ENCODE peak calls at places on chromosomes 3 and 15, in six cellular contexts. K is HCT116, C is psoas muscle, T is left lung, O is colonic mucosa, M is sigmoid colon. V is an unnamed sample.

GRCh38 chr3:180909369-180910127 is 2.9 kb upstream of the FXR1 start:
- DNase-seq in K (no peak), C (no peak), T (no peak), O (no peak), M (no peak), V (no peak)

GRCh38 chr15:66560856-66561525 is 4.8 kb downstream of the LCTL start:
- DNase-seq in K (no peak), C (no peak), T (no peak), O (no peak), M (no peak), V (no peak)

GRCh38 chr3:144963810-144964209 is 992.2 kb downstream of the DIPK2A start:
- DNase-seq in K (no peak), C (no peak), T (no peak), O (no peak), M (no peak), V (no peak)

GRCh38 chr3:64299206-64299605 is 73.9 kb upstream of the PRICKLE2 start:
- DNase-seq in K (no peak), C (no peak), T (no peak), O (no peak), M (no peak), V (no peak)

GRCh38 chr3:42099020-42099765 is 8.0 kb downstream of the TRAK1 start:
- DNase-seq in K (no peak), C (no peak), T (no peak), O (no peak), M (no peak), V (no peak)

GRCh38 chr3:179731544-179731943 is 78.7 kb downstream of the USP13 start:
- DNase-seq in K (no peak), C (peak; percentile 67), T (peak; percentile 87), O (no peak), M (no peak), V (no peak)

GRCh38 chr3:144687862-144688261 is 716.2 kb downstream of the DIPK2A start:
- DNase-seq in K (no peak), C (no peak), T (no peak), O (no peak), M (no peak), V (no peak)

GRCh38 chr3:38124324-38125122 is 12.4 kb downstream of the ACAA1 start:
- DNase-seq in K (no peak), C (no peak), T (no peak), O (no peak), M (no peak), V (no peak)

GRCh38 chr15:52790941-52791751 is 1.0 kb upstream of the ONECUT1 start:
- DNase-seq in K (no peak), C (no peak), T (no peak), O (no peak), M (no peak), V (no peak)

GRCh38 chr3:195909294-195909644 is 918 bp upstream of the TNK2 start:
- DNase-seq in K (no peak), C (no peak), T (no peak), O (no peak), M (no peak), V (no peak)

GRCh38 chr3:71997066-71997653 is 212.2 kb upstream of the PROK2 start:
- DNase-seq in K (no peak), C (no peak), T (no peak), O (no peak), M (no peak), V (no peak)

GRCh38 chr3:173733029-173733652 is 335.6 kb downstream of the NLGN1 start:
- DNase-seq in K (peak; percentile 19), C (no peak), T (no peak), O (no peak), M (no peak), V (no peak)

GRCh38 chr3:177300039-177300833 is 103.0 kb upstream of the TBL1XR1 start:
- DNase-seq in K (no peak), C (no peak), T (peak; percentile 56), O (peak; percentile 86), M (no peak), V (peak; percentile 97)

GRCh38 chr15:71716990-71717389 is 93.4 kb upstream of the NR2E3 start:
- DNase-seq in K (no peak), C (no peak), T (no peak), O (no peak), M (no peak), V (no peak)

GRCh38 chr3:51274052-51274451 is 111.0 kb upstream of the MANF start:
- DNase-seq in K (no peak), C (no peak), T (no peak), O (no peak), M (no peak), V (peak; percentile 2)

GRCh38 chr15:40010681-40011080 is 28.3 kb downstream of the SRP14 start:
- DNase-seq in K (no peak), C (peak; percentile 73), T (peak; percentile 46), O (no peak), M (no peak), V (no peak)

GRCh38 chr15:36356978-36357582 is 222.3 kb upstream of the CDIN1 start:
- DNase-seq in K (no peak), C (no peak), T (no peak), O (no peak), M (no peak), V (no peak)

GRCh38 chr15:50168778-50169411 is 13.1 kb upstream of the SLC27A2 start:
- DNase-seq in K (no peak), C (no peak), T (no peak), O (peak; percentile 27), M (no peak), V (no peak)

GRCh38 chr3:39434574-39434973 is 28.1 kb downstream of the RPSA start:
- DNase-seq in K (no peak), C (no peak), T (no peak), O (no peak), M (no peak), V (no peak)

GRCh38 chr15:78407889-78408640 is 30.0 kb upstream of the IREB2 start:
- DNase-seq in K (no peak), C (no peak), T (no peak), O (no peak), M (no peak), V (peak; percentile 25)

GRCh38 chr3:35500641-35501353 is 138.5 kb upstream of the ARPP21 start:
- DNase-seq in K (no peak), C (no peak), T (no peak), O (no peak), M (no peak), V (no peak)

GRCh38 chr15:93331545-93332117 is 242.6 kb upstream of the RGMA start:
- DNase-seq in K (no peak), C (no peak), T (no peak), O (no peak), M (peak; percentile 73), V (no peak)

GRCh38 chr15:50261979-50262378 is 3.5 kb downstream of the HDC start:
- DNase-seq in K (no peak), C (no peak), T (no peak), O (no peak), M (no peak), V (no peak)

GRCh38 chr3:45188714-45189659 is 37.1 kb downstream of the TMEM158 start:
- DNase-seq in K (no peak), C (no peak), T (no peak), O (no peak), M (no peak), V (no peak)

GRCh38 chr15:30649952-30650929 is 24.3 kb downstream of the ARHGAP11B start:
- DNase-seq in K (no peak), C (no peak), T (no peak), O (no peak), M (no peak), V (no peak)

GRCh38 chr3:134143828-134144390 is 106.8 kb downstream of the RYK start:
- DNase-seq in K (no peak), C (no peak), T (no peak), O (no peak), M (no peak), V (peak; percentile 18)

GRCh38 chr3:186451371-186451770 is 89.3 kb upstream of the DGKG start:
- DNase-seq in K (no peak), C (no peak), T (no peak), O (no peak), M (no peak), V (no peak)

GRCh38 chr15:69862540-69862939 is 235.2 kb downstream of the TLE3 start:
- DNase-seq in K (no peak), C (no peak), T (no peak), O (no peak), M (no peak), V (no peak)

GRCh38 chr3:173395412-173396181 is 1.9 kb upstream of the NLGN1 start:
- DNase-seq in K (peak; percentile 54), C (peak; percentile 88), T (peak; percentile 87), O (peak; percentile 78), M (peak; percentile 95), V (peak; percentile 48)

GRCh38 chr3:187798531-187799520 is 53.6 kb upstream of the BCL6 start:
- DNase-seq in K (no peak), C (no peak), T (no peak), O (no peak), M (no peak), V (peak; percentile 36)

GRCh38 chr15:28219116-28219515 is 102.9 kb downstream of the HERC2 start:
- DNase-seq in K (no peak), C (no peak), T (no peak), O (no peak), M (no peak), V (no peak)
- H3K36me3 ChIP-seq in K (peaks cover 4% of the 10 kb centered on the region), C (no peaks in the 10 kb centered on the region), T (no peaks in the 10 kb centered on the region), O (peaks cover 4% of the 10 kb centered on the region), M (peaks cover 35% of the 10 kb centered on the region), V (peaks cover 3% of the 10 kb centered on the region)

GRCh38 chr3:44000586-44000985 is 241.1 kb upstream of the TOPAZ1 start:
- DNase-seq in K (no peak), C (no peak), T (no peak), O (no peak), M (no peak), V (peak; percentile 59)
- H3K4me3 ChIP-seq in K (no peak overlapping the region), C (no peak overlapping the region), T (no peak overlapping the region), O (no peak overlapping the region), M (no peak overlapping the region), V (no peak overlapping the region)

GRCh38 chr3:11589706-11590105 is 54.0 kb downstream of the VGLL4 start:
- DNase-seq in K (no peak), C (no peak), T (no peak), O (no peak), M (no peak), V (no peak)
- H3K27ac ChIP-seq in K (no peak overlapping the region), C (peak overlapping the region; percentile 33), T (no peak overlapping the region), O (no peak overlapping the region), M (no peak overlapping the region), V (no peak overlapping the region)

GRCh38 chr3:46935168-46935858 is 41.2 kb downstream of the CCDC12 start:
- DNase-seq in K (peak; percentile 65), C (peak; percentile 83), T (peak; percentile 85), O (no peak), M (peak; percentile 95), V (peak; percentile 93)

GRCh38 chr3:46935989-46936620 is 40.4 kb downstream of the CCDC12 start:
- DNase-seq in K (no peak), C (no peak), T (peak; percentile 35), O (no peak), M (peak; percentile 20), V (no peak)

GRCh38 chr3:46938118-46938517 is 38.4 kb downstream of the CCDC12 start:
- DNase-seq in K (no peak), C (no peak), T (no peak), O (no peak), M (no peak), V (no peak)

GRCh38 chr3:46934508-46935167 is 41.9 kb downstream of the CCDC12 start:
- DNase-seq in K (no peak), C (peak; percentile 61), T (peak; percentile 54), O (no peak), M (peak; percentile 66), V (no peak)

GRCh38 chr3:46936733-46937250 is 39.8 kb downstream of the CCDC12 start:
- DNase-seq in K (no peak), C (no peak), T (peak; percentile 22), O (no peak), M (peak; percentile 59), V (no peak)
- H3K36me3 ChIP-seq in K (peaks cover 8% of the 10 kb centered on the region), C (no peaks in the 10 kb centered on the region), T (no peaks in the 10 kb centered on the region), O (no peaks in the 10 kb centered on the region), M (peaks cover 15% of the 10 kb centered on the region), V (no peaks in the 10 kb centered on the region)